ENCODE peak calls at places on chromosomes 11 and 22, in seven cellular contexts. X, E, W, M, I, Z and J are unnamed samples.

GRCh38 chr11:23569134-23569533 is 708.9 kb upstream of the CCDC179 start:
- DNase-seq in X (no peak), E (no peak), W (no peak), M (no peak), I (no peak), Z (no peak), J (no peak)

GRCh38 chr11:115636686-115637555 is 132.7 kb upstream of the CADM1 start:
- DNase-seq in X (no peak), E (no peak), W (no peak), M (no peak), I (no peak), Z (no peak), J (no peak)

GRCh38 chr11:62449451-62449851 is 30.6 kb downstream of the SCGB1A1 start:
- DNase-seq in X (peak; percentile 96), E (no peak), W (no peak), M (no peak), I (no peak), Z (no peak), J (no peak)

GRCh38 chr22:45516923-45517675 is 14.4 kb downstream of the FBLN1 start:
- DNase-seq in X (no peak), E (no peak), W (peak; percentile 65), M (no peak), I (no peak), Z (no peak), J (peak; percentile 28)

GRCh38 chr22:36238348-36239149 is 778 bp downstream of the APOL2 start:
- DNase-seq in X (no peak), E (peak; percentile 73), W (no peak), M (no peak), I (no peak), Z (no peak), J (peak; percentile 26)

GRCh38 chr11:1111545-1112212 is 37.0 kb downstream of the MUC2 start:
- DNase-seq in X (no peak), E (no peak), W (no peak), M (no peak), I (no peak), Z (no peak), J (no peak)

GRCh38 chr11:10298342-10298741 is 4.3 kb upstream of the SBF2 start:
- DNase-seq in X (peak; percentile 84), E (no peak), W (peak; percentile 94), M (no peak), I (no peak), Z (no peak), J (peak; percentile 56)

GRCh38 chr11:48066881-48067800 is 86.8 kb downstream of the PTPRJ start:
- DNase-seq in X (no peak), E (no peak), W (no peak), M (no peak), I (no peak), Z (no peak), J (no peak)

GRCh38 chr11:75639752-75640151 is 29.1 kb downstream of the MAP6 start:
- DNase-seq in X (no peak), E (peak; percentile 96), W (peak; percentile 39), M (no peak), I (peak; percentile 77), Z (no peak), J (peak; percentile 80)

GRCh38 chr11:129374993-129375721 is 491 bp upstream of the BARX2 start:
- DNase-seq in X (peak; percentile 56), E (no peak), W (no peak), M (no peak), I (no peak), Z (peak; percentile 53), J (peak; percentile 16)

GRCh38 chr11:123300874-123301695 is 106.0 kb upstream of the CLMP start:
- DNase-seq in X (peak; percentile 31), E (no peak), W (no peak), M (no peak), I (no peak), Z (no peak), J (peak; percentile 43)